ENCODE peak calls at places on chromosomes 3 and 15, in eight cellular contexts. C is vagina, H is fibroblast of lung, U is body of pancreas, M is Peyer's patch, F is GM12878, K is GM06990, T is AG09309. E is an unnamed sample.
A peak's percentile ranks its signal among the peaks of the same experiment; 100 is the strongest.

GRCh38 chr15:66936115-66936863 is 129.1 kb upstream of the SMAD3 start:
- DNase-seq in K (no peak), M (no peak), F (no peak), T (no peak), U (no peak), H (no peak), C (no peak), E (peak; percentile 64)

GRCh38 chr3:95911767-95912166 is 902.6 kb upstream of the EPHA6 start:
- DNase-seq in T (no peak), H (no peak), U (no peak), F (no peak), M (no peak), C (no peak), K (no peak), E (no peak)

GRCh38 chr3:64687781-64688515 is at the start of gene ADAMTS9:
- DNase-seq in K (no peak), F (no peak), M (no peak), U (peak; percentile 61), C (peak; percentile 93), T (no peak), H (peak; percentile 73), E (no peak)

GRCh38 chr3:27279153-27279552 is 90.0 kb downstream of the NEK10 start:
- DNase-seq in M (no peak), C (no peak), F (no peak), H (peak; percentile 4), K (no peak), T (no peak), U (peak; percentile 15), E (no peak)

GRCh38 chr3:50529996-50530706 is 26.7 kb upstream of the CACNA2D2 start:
- DNase-seq in U (no peak), F (no peak), T (no peak), C (no peak), K (no peak), M (no peak), H (no peak), E (no peak)

GRCh38 chr3:188739547-188739946 is 432.2 kb upstream of the TPRG1 start:
- DNase-seq in K (no peak), U (no peak), F (no peak), H (peak; percentile 15), C (no peak), M (no peak), T (no peak), E (no peak)

GRCh38 chr3:133130168-133130567 is 92.0 kb downstream of the TMEM108 start:
- DNase-seq in T (no peak), M (no peak), U (no peak), H (peak; percentile 61), F (no peak), K (no peak), C (no peak), E (no peak)

GRCh38 chr3:69236808-69237707 is 114.7 kb upstream of the LMOD3 start:
- DNase-seq in H (no peak), C (no peak), T (no peak), U (no peak), F (no peak), K (no peak), M (no peak), E (no peak)

GRCh38 chr3:162142511-162142910 is 645.9 kb downstream of the OTOL1 start:
- DNase-seq in C (no peak), F (no peak), T (no peak), U (no peak), H (peak; percentile 76), M (no peak), K (no peak), E (no peak)

GRCh38 chr15:75052972-75053747 is 29.8 kb downstream of the PPCDC start:
- DNase-seq in U (no peak), F (no peak), T (no peak), M (no peak), K (no peak), C (no peak), H (no peak), E (no peak)

GRCh38 chr3:186669378-186670084 is 3.7 kb downstream of the HRG start:
- DNase-seq in C (no peak), H (no peak), K (no peak), U (no peak), F (no peak), T (no peak), M (no peak), E (no peak)

GRCh38 chr3:57825116-57825515 is 69.0 kb downstream of the SLMAP start:
- DNase-seq in H (no peak), T (no peak), C (no peak), M (no peak), F (no peak), U (no peak), K (no peak), E (no peak)

GRCh38 chr3:57826952-57827723 is 71.0 kb downstream of the SLMAP start:
- DNase-seq in F (no peak), H (peak; percentile 15), T (no peak), C (no peak), K (no peak), U (no peak), M (no peak), E (no peak)

GRCh38 chr3:57822686-57823085 is 66.6 kb downstream of the SLMAP start:
- DNase-seq in T (no peak), F (no peak), K (no peak), C (no peak), U (no peak), H (peak; percentile 33), M (no peak), E (no peak)

GRCh38 chr3:57827757-57828156 is 71.6 kb downstream of the SLMAP start:
- DNase-seq in H (no peak), T (no peak), U (no peak), F (no peak), K (no peak), C (no peak), M (no peak), E (no peak)

GRCh38 chr3:57826286-57826951 is 70.3 kb downstream of the SLMAP start:
- DNase-seq in T (no peak), K (no peak), U (no peak), M (no peak), F (no peak), C (no peak), H (no peak), E (peak; percentile 2)
- TF ChIP-seq CTCF in T (peak; percentile 23), K (no peak), U (no peak), M (no peak), F (peak; percentile 45), C (no peak), H (no peak), E (peak; percentile 24)

DNA sequence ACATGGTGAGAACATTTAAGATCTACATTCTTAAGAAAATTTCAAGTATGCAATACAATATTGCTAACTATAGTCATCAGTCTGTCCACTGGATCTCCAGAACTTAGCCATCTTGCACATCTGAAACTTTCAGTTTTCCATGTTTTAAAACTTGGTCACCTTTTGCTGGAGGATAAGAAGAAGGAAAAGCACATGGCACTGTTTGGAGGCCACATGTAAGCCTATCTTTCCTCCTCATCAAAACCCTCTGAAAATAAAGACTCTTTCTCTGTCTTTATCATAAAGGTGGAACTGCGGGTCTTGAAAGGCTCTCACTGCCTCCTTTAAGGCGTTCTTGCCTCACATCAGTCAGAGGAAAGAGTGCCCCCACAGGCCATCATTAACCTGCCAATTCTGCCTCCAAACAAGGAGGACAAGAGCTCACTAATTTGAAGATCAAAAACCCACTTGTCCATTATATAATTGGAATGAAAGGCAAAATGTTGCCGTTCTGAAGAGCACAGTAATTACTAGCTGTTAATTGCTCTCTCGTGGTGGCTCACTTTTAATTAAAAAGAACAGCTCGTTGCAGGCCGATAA is 157.8 kb downstream of the MECOM start:
- DNase-seq in T (no peak), F (no peak), H (no peak), U (no peak), M (no peak), C (no peak), K (no peak), E (no peak)
- TF ChIP-seq CTCF in T (no peak), F (no peak), H (no peak), U (no peak), M (no peak), C (no peak), K (peak; percentile 27), E (no peak)

GRCh38 chr3:43074482-43074881 is 31.4 kb downstream of the POMGNT2 start:
- DNase-seq in M (no peak), C (no peak), H (no peak), T (no peak), F (no peak), K (no peak), U (no peak), E (no peak)
- TF ChIP-seq CTCF in M (no peak), C (no peak), H (no peak), T (no peak), F (no peak), K (no peak), U (no peak), E (no peak)

DNA sequence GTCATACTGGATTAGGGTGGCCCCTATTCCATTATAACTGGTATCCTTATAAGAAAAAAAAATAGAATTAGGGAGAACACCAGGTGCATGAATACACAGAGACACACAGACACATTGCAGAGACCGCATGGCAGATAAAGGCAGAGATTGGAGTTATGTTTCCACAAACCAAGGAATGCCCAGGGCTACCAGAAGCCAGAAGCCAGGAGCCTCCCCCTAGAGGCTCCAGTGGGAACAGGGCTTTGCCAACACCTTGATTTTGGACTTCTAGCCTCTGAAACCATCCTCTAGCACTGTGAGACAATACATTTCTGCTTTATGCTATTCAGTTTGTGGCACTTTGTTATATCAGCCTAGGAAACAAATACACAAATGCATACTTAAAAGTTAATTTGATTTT is 10.4 kb downstream of the GOLM2 start:
- DNase-seq in K (no peak), U (no peak), M (no peak), C (no peak), F (no peak), T (no peak), H (no peak), E (no peak)
- TF ChIP-seq CTCF in K (peak; percentile 33), U (no peak), M (peak; percentile 5), C (no peak), F (peak; percentile 12), T (peak; percentile 33), H (no peak), E (peak; percentile 9)

GRCh38 chr3:113132571-113132996 is 78.8 kb upstream of the BOC start:
- DNase-seq in F (no peak), U (no peak), T (peak; percentile 50), M (no peak), K (no peak), H (peak; percentile 95), C (no peak), E (peak; percentile 39)

GRCh38 chr3:113140876-113141275 is 70.5 kb upstream of the BOC start:
- DNase-seq in F (no peak), C (no peak), H (peak; percentile 69), T (no peak), M (no peak), U (no peak), K (no peak), E (no peak)

GRCh38 chr3:113136529-113136928 is 74.8 kb upstream of the BOC start:
- DNase-seq in U (no peak), F (no peak), T (no peak), C (no peak), K (no peak), M (no peak), H (no peak), E (no peak)

GRCh38 chr3:113138839-113139743 is 72.3 kb upstream of the BOC start:
- DNase-seq in F (no peak), T (no peak), K (no peak), C (no peak), H (no peak), U (no peak), M (no peak), E (no peak)

GRCh38 chr3:113136071-113136470 is 75.3 kb upstream of the BOC start:
- DNase-seq in F (no peak), H (no peak), U (no peak), M (no peak), K (no peak), T (no peak), C (no peak), E (peak; percentile 15)
- TF ChIP-seq CTCF in F (peak; percentile 40), H (peak; percentile 32), U (peak; percentile 42), M (peak; percentile 52), K (peak; percentile 45), T (peak; percentile 47), C (peak; percentile 20), E (peak; percentile 40)

E was measured in AG09319.